ENCODE peak calls at places on chromosome 21, in eight cellular contexts. N, Q, A, G, D, U, S and R are unnamed samples.
A peak's percentile ranks its signal among the peaks of the same experiment; 100 is the strongest.

GRCh38 chr21:24188511-24188910 is 1418.8 kb downstream of the MRPL39 start:
- DNase-seq in N (no peak), Q (no peak), A (no peak), G (no peak), D (no peak), U (no peak), S (no peak), R (no peak)

GRCh38 chr21:39484711-39485264 is 33.0 kb downstream of the SH3BGR start:
- DNase-seq in N (no peak), Q (no peak), A (no peak), G (no peak), D (no peak), U (no peak), S (no peak), R (no peak)

GRCh38 chr21:32307706-32308105 is 9.1 kb downstream of the MRAP start:
- DNase-seq in N (no peak), Q (no peak), A (no peak), G (no peak), D (no peak), U (no peak), S (no peak), R (no peak)

GRCh38 chr21:31180256-31181088 is 142.2 kb upstream of the KRTAP19-8 start:
- DNase-seq in N (peak; percentile 71), Q (peak; percentile 44), A (peak; percentile 29), G (no peak), D (no peak), U (no peak), S (no peak), R (peak; percentile 46)

GRCh38 chr21:44611551-44611950 is 328 bp upstream of the KRTAP10-8 start:
- DNase-seq in N (no peak), Q (no peak), A (no peak), G (no peak), D (no peak), U (no peak), S (no peak), R (no peak)

GRCh38 chr21:44752701-44753235 is 41.4 kb upstream of the TSPEAR start:
- DNase-seq in N (peak; percentile 98), Q (peak; percentile 93), A (no peak), G (no peak), D (no peak), U (no peak), S (no peak), R (no peak)

GRCh38 chr21:30234643-30235042 is 18.7 kb upstream of the CLDN8 start:
- DNase-seq in N (peak; percentile 81), Q (peak; percentile 48), A (no peak), G (no peak), D (no peak), U (no peak), S (no peak), R (no peak)

GRCh38 chr21:29961291-29962027 is 21.7 kb upstream of the GRIK1 start:
- DNase-seq in N (no peak), Q (no peak), A (no peak), G (no peak), D (no peak), U (no peak), S (no peak), R (no peak)

GRCh38 chr21:38956791-38957571 is 151.3 kb downstream of the ETS2 start:
- DNase-seq in N (no peak), Q (no peak), A (no peak), G (no peak), D (peak; percentile 61), U (no peak), S (peak; percentile 23), R (no peak)

GRCh38 chr21:42010507-42011493 is 640 bp upstream of the ZBTB21 start:
- DNase-seq in N (peak; percentile 38), Q (peak; percentile 12), A (no peak), G (no peak), D (no peak), U (no peak), S (peak; percentile 43), R (peak; percentile 18)

GRCh38 chr21:42009831-42010506 is at the start of gene ZBTB21:
- DNase-seq in N (peak; percentile 99), Q (peak; percentile 97), A (peak; percentile 98), G (peak; percentile 99), D (peak; percentile 99), U (peak; percentile 99), S (peak; percentile 99), R (peak; percentile 98)

GRCh38 chr21:42007541-42007940 is 2.6 kb downstream of the ZBTB21 start:
- DNase-seq in N (no peak), Q (no peak), A (no peak), G (no peak), D (no peak), U (no peak), S (no peak), R (no peak)

GRCh38 chr21:42006765-42007164 is 3.4 kb downstream of the ZBTB21 start:
- DNase-seq in N (no peak), Q (no peak), A (no peak), G (no peak), D (no peak), U (no peak), S (no peak), R (no peak)

DNA sequence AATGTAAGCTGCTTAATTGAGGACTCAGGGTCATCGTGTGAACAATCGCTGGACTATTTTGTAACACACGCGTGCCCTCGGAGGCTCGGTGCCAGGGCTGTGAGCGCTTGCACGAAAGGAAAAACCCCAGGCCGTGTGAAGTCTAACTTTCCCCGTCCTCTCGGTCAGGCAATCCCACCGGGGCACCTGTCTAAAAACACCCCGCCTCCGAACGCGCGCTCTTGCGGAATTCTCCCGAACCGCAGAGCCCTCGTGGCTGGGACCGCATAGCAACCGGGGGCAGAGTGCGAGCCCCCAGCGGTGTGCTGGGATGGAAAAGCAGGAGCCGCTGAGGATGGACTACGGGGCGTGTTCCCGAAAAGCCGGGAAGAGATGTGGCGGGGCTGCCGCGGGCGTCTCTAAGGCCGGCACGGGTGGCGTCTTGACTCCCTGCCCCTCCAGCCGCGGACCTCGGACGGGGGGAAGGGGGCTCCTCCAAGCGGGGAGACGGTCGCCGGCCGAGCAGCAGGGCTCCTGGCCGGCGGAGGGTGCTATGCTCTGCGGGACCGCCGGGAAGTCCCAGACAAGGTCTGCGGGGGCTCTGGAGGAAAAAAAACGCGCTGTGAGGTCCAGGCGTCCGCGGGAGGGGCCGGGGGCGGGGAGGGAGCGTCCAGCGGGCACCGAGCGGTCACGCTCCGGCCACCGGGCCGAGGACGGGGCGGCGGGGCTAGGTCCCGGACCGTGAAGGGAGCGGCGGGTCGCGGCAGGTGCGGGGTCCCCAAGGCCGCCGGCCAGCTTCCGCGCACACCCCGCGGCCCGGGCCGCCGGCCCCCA is 936 bp downstream of the ZBTB21 start:
- DNase-seq in N (peak; percentile 49), Q (peak; percentile 17), A (peak; percentile 29), G (peak; percentile 81), D (peak; percentile 52), U (peak; percentile 45), S (peak; percentile 64), R (peak; percentile 31)
- H3K27ac ChIP-seq in N (peak overlapping the region; percentile 80), Q (peak overlapping the region; percentile 92), A (peak overlapping the region; percentile 97), G (peak overlapping the region; percentile 98), D (peak overlapping the region; percentile 97), U (peak overlapping the region; percentile 99), S (peak overlapping the region; percentile 98), R (peak overlapping the region; percentile 92)

DNA sequence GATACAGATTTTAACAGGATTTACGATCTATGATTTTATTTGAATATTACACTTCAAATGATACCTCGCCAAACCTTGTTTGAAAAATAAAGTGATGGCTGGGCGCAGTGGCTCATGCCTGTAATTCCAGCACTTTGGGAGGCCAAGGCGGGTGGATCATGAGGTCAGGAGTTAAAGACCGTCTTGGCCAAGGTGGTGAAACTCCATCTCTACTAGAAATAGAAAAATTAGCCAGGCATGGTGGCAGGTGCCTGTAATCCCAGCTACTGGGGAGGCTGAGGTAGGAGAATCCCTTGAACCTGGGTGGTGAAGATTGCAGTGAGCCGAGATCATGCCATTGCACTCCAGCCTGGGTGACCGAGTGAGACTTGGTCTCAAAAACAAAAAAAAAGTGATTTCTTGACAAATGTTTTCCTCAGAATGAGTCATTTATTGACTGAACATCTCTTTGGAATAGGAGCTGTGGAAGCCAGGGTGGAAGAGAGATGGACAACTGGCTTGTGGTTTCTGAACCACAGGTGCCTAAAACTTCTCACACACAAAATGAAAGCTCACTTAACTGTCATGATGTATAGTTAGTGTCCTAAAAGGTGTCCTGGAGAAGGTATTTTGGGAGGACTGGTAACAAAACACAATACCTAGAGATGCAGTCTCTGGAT is 11.9 kb downstream of the PKNOX1 start:
- DNase-seq in N (peak; percentile 65), Q (no peak), A (no peak), G (no peak), D (no peak), U (no peak), S (no peak), R (no peak)
- H3K27ac ChIP-seq in N (peak overlapping the region; percentile 21), Q (no peak overlapping the region), A (no peak overlapping the region), G (no peak overlapping the region), D (no peak overlapping the region), U (no peak overlapping the region), S (no peak overlapping the region), R (no peak overlapping the region)

GRCh38 chr21:37214952-37215351 is 52.2 kb downstream of the VPS26C start:
- DNase-seq in N (no peak), Q (no peak), A (no peak), G (no peak), D (no peak), U (no peak), S (no peak), R (no peak)

GRCh38 chr21:37223804-37224345 is 43.3 kb downstream of the VPS26C start:
- DNase-seq in N (no peak), Q (no peak), A (no peak), G (no peak), D (no peak), U (no peak), S (no peak), R (no peak)

GRCh38 chr21:37220981-37221664 is 46.0 kb downstream of the VPS26C start:
- DNase-seq in N (peak; percentile 90), Q (peak; percentile 90), A (peak; percentile 88), G (peak; percentile 97), D (peak; percentile 93), U (peak; percentile 95), S (peak; percentile 95), R (peak; percentile 86)

GRCh38 chr21:37220433-37220980 is 46.6 kb downstream of the VPS26C start:
- DNase-seq in N (no peak), Q (peak; percentile 37), A (peak; percentile 32), G (peak; percentile 70), D (no peak), U (no peak), S (peak; percentile 28), R (peak; percentile 34)

DNA sequence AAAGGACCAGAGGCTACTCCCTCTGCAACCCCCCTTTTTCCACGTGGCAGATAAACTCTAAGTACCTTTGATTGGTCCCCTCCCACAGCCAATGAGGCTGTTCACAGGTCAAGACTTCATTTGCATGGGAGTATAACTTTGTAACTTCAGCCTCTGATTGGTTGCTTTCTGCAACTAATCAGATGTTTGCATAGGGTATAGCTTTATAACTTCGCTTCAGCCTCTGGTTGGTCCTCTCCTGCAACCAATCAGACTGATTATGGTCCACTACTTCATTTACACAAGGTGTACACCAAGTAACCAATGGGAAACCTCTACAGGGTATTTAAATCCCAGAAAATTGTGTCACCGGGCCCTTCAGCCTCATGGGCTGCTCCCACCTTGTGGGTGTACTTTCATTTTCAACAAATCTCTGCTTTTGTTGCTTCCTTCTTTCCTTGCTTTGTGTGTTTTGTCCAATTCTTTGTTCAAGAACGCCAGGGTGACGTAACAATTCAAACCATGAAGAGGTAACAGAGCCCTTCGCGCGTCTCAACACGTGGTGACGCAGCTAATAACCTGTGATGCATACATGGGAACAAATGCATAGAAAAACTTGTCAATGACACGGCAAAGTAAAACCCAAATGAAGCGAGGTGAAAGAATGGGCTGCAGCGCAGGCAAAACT is 47.2 kb downstream of the VPS26C start:
- DNase-seq in N (no peak), Q (no peak), A (no peak), G (no peak), D (no peak), U (no peak), S (no peak), R (peak; percentile 45)
- H3K27ac ChIP-seq in N (no peak overlapping the region), Q (peak overlapping the region; percentile 85), A (peak overlapping the region; percentile 81), G (peak overlapping the region; percentile 76), D (peak overlapping the region; percentile 85), U (peak overlapping the region; percentile 90), S (no peak overlapping the region), R (peak overlapping the region; percentile 81)

GRCh38 chr21:28771790-28772501 is 220.7 kb downstream of the LTN1 start:
- DNase-seq in N (peak; percentile 65), Q (no peak), A (no peak), G (no peak), D (no peak), U (no peak), S (no peak), R (no peak)
- H3K27ac ChIP-seq in N (no peak overlapping the region), Q (no peak overlapping the region), A (no peak overlapping the region), G (peak overlapping the region; percentile 69), D (peak overlapping the region; percentile 69), U (peak overlapping the region; percentile 68), S (no peak overlapping the region), R (no peak overlapping the region)